ENCODE peak calls at places on chromosomes 4 and X, in nine cellular contexts. One of them, this sample, is unnamed.

GRCh38 chr4:180164799-180165198 is 2078.4 kb upstream of the TENM3 start:
- DNase-seq in adipocyte: peak; percentile 55
- DNase-seq in thoracic aorta: no peak
- DNase-seq in naive thymus-derived CD4-positive, alpha-beta T cell: no peak
- DNase-seq in cardiac muscle cell: no peak
- DNase-seq in left lung: no peak
- DNase-seq in pancreas: no peak
- DNase-seq in heart right ventricle: no peak
- DNase-seq in lower lobe of right lung: no peak
- DNase-seq in this sample: no peak

GRCh38 chr4:173538148-173538902 is 8.3 kb upstream of the HAND2 start:
- DNase-seq in adipocyte: peak; percentile 41
- DNase-seq in thoracic aorta: no peak
- DNase-seq in naive thymus-derived CD4-positive, alpha-beta T cell: no peak
- DNase-seq in cardiac muscle cell: peak; percentile 58
- DNase-seq in left lung: no peak
- DNase-seq in pancreas: no peak
- DNase-seq in heart right ventricle: peak; percentile 74
- DNase-seq in lower lobe of right lung: no peak
- DNase-seq in this sample: peak; percentile 66

GRCh38 chr4:86834901-86835300 is 14.3 kb downstream of the SLC10A6 start:
- DNase-seq in adipocyte: no peak
- DNase-seq in thoracic aorta: no peak
- DNase-seq in naive thymus-derived CD4-positive, alpha-beta T cell: no peak
- DNase-seq in cardiac muscle cell: no peak
- DNase-seq in left lung: no peak
- DNase-seq in pancreas: no peak
- DNase-seq in heart right ventricle: no peak
- DNase-seq in lower lobe of right lung: no peak
- DNase-seq in this sample: no peak

GRCh38 chr4:163920426-163920825 is 425.9 kb downstream of the TMA16 start:
- DNase-seq in adipocyte: no peak
- DNase-seq in thoracic aorta: no peak
- DNase-seq in naive thymus-derived CD4-positive, alpha-beta T cell: no peak
- DNase-seq in cardiac muscle cell: no peak
- DNase-seq in left lung: no peak
- DNase-seq in pancreas: no peak
- DNase-seq in heart right ventricle: no peak
- DNase-seq in lower lobe of right lung: no peak
- DNase-seq in this sample: no peak

GRCh38 chrX:154727418-154728323 is 23.2 kb downstream of the GAB3 start:
- DNase-seq in adipocyte: peak; percentile 58
- DNase-seq in thoracic aorta: no peak
- DNase-seq in naive thymus-derived CD4-positive, alpha-beta T cell: no peak
- DNase-seq in cardiac muscle cell: no peak
- DNase-seq in left lung: peak; percentile 51
- DNase-seq in pancreas: no peak
- DNase-seq in heart right ventricle: peak; percentile 49
- DNase-seq in lower lobe of right lung: peak; percentile 51
- DNase-seq in this sample: no peak

GRCh38 chr4:145565328-145565727 is 53.9 kb upstream of the MMAA start:
- DNase-seq in adipocyte: peak; percentile 57
- DNase-seq in thoracic aorta: no peak
- DNase-seq in naive thymus-derived CD4-positive, alpha-beta T cell: no peak
- DNase-seq in cardiac muscle cell: no peak
- DNase-seq in left lung: no peak
- DNase-seq in pancreas: no peak
- DNase-seq in heart right ventricle: no peak
- DNase-seq in lower lobe of right lung: no peak
- DNase-seq in this sample: no peak

GRCh38 chr4:100372432-100372831 is 145.4 kb downstream of the EMCN start:
- DNase-seq in adipocyte: no peak
- DNase-seq in thoracic aorta: no peak
- DNase-seq in naive thymus-derived CD4-positive, alpha-beta T cell: no peak
- DNase-seq in cardiac muscle cell: peak; percentile 33
- DNase-seq in left lung: no peak
- DNase-seq in pancreas: no peak
- DNase-seq in heart right ventricle: no peak
- DNase-seq in lower lobe of right lung: no peak
- DNase-seq in this sample: peak; percentile 28

GRCh38 chrX:45143455-45143854 is 57.2 kb downstream of the DIPK2B start:
- DNase-seq in adipocyte: no peak
- DNase-seq in thoracic aorta: no peak
- DNase-seq in naive thymus-derived CD4-positive, alpha-beta T cell: no peak
- DNase-seq in cardiac muscle cell: no peak
- DNase-seq in left lung: no peak
- DNase-seq in pancreas: no peak
- DNase-seq in heart right ventricle: no peak
- DNase-seq in lower lobe of right lung: no peak
- DNase-seq in this sample: no peak

GRCh38 chr4:14701896-14702295 is 300.4 kb upstream of the CPEB2 start:
- DNase-seq in adipocyte: peak; percentile 17
- DNase-seq in thoracic aorta: no peak
- DNase-seq in naive thymus-derived CD4-positive, alpha-beta T cell: no peak
- DNase-seq in cardiac muscle cell: no peak
- DNase-seq in left lung: no peak
- DNase-seq in pancreas: peak; percentile 59
- DNase-seq in heart right ventricle: no peak
- DNase-seq in lower lobe of right lung: no peak
- DNase-seq in this sample: no peak

GRCh38 chrX:68433155-68433980 is at the start of gene OPHN1:
- DNase-seq in adipocyte: peak; percentile 80
- DNase-seq in thoracic aorta: peak; percentile 4
- DNase-seq in naive thymus-derived CD4-positive, alpha-beta T cell: no peak
- DNase-seq in cardiac muscle cell: peak; percentile 67
- DNase-seq in left lung: peak; percentile 83
- DNase-seq in pancreas: peak; percentile 77
- DNase-seq in heart right ventricle: peak; percentile 78
- DNase-seq in lower lobe of right lung: peak; percentile 85
- DNase-seq in this sample: no peak
- H3K4me3 ChIP-seq in adipocyte: peak within 1 kb of the TSS; percentile 86
- H3K4me3 ChIP-seq in thoracic aorta: peak within 1 kb of the TSS; percentile 85
- H3K4me3 ChIP-seq in naive thymus-derived CD4-positive, alpha-beta T cell: peak within 1 kb of the TSS; percentile 27
- H3K4me3 ChIP-seq in cardiac muscle cell: peak within 1 kb of the TSS; percentile 44
- H3K4me3 ChIP-seq in left lung: peak within 1 kb of the TSS; percentile 48
- H3K4me3 ChIP-seq in pancreas: peak within 1 kb of the TSS; percentile 19
- H3K4me3 ChIP-seq in heart right ventricle: peak within 1 kb of the TSS; percentile 52
- H3K4me3 ChIP-seq in lower lobe of right lung: peak within 1 kb of the TSS; percentile 72
- H3K4me3 ChIP-seq in this sample: no peak within 1 kb of the TSS

GRCh38 chr4:7806724-7807123 is 132.9 kb downstream of the AFAP1 start:
- DNase-seq in adipocyte: no peak
- DNase-seq in thoracic aorta: no peak
- DNase-seq in naive thymus-derived CD4-positive, alpha-beta T cell: no peak
- DNase-seq in cardiac muscle cell: no peak
- DNase-seq in left lung: no peak
- DNase-seq in pancreas: no peak
- DNase-seq in heart right ventricle: no peak
- DNase-seq in lower lobe of right lung: no peak
- DNase-seq in this sample: no peak

GRCh38 chr4:7806080-7806630 is 133.5 kb downstream of the AFAP1 start:
- DNase-seq in adipocyte: no peak
- DNase-seq in thoracic aorta: no peak
- DNase-seq in naive thymus-derived CD4-positive, alpha-beta T cell: no peak
- DNase-seq in cardiac muscle cell: peak; percentile 58
- DNase-seq in left lung: peak; percentile 75
- DNase-seq in pancreas: no peak
- DNase-seq in heart right ventricle: peak; percentile 82
- DNase-seq in lower lobe of right lung: no peak
- DNase-seq in this sample: no peak

GRCh38 chr4:7808752-7809151 is 130.9 kb downstream of the AFAP1 start:
- DNase-seq in adipocyte: peak; percentile 47
- DNase-seq in thoracic aorta: no peak
- DNase-seq in naive thymus-derived CD4-positive, alpha-beta T cell: no peak
- DNase-seq in cardiac muscle cell: no peak
- DNase-seq in left lung: no peak
- DNase-seq in pancreas: no peak
- DNase-seq in heart right ventricle: no peak
- DNase-seq in lower lobe of right lung: no peak
- DNase-seq in this sample: no peak

GRCh38 chr4:7807351-7807921 is 132.2 kb downstream of the AFAP1 start:
- DNase-seq in adipocyte: no peak
- DNase-seq in thoracic aorta: no peak
- DNase-seq in naive thymus-derived CD4-positive, alpha-beta T cell: no peak
- DNase-seq in cardiac muscle cell: no peak
- DNase-seq in left lung: no peak
- DNase-seq in pancreas: no peak
- DNase-seq in heart right ventricle: no peak
- DNase-seq in lower lobe of right lung: no peak
- DNase-seq in this sample: no peak

DNA sequence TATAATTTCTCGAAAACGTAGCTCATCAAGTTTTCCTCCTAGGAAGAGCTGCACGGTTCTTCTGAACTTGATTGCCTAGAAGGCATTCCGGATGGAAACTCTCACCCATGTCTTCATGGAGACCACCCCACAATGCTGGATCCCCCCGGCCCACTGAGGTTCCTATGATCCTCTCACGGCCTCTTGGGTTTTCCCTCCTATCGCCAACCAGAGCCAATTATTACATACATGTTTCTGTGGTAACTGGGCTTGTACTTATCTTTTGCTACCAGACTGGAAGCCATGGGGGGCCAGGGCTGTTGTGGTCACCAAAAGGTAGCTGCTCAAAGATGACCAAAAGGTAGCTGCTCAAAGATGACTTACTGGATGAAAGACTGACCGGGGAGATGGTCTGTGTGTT is 131.5 kb downstream of the AFAP1 start:
- DNase-seq in adipocyte: no peak
- DNase-seq in thoracic aorta: no peak
- DNase-seq in naive thymus-derived CD4-positive, alpha-beta T cell: no peak
- DNase-seq in cardiac muscle cell: no peak
- DNase-seq in left lung: no peak
- DNase-seq in pancreas: no peak
- DNase-seq in heart right ventricle: no peak
- DNase-seq in lower lobe of right lung: no peak
- DNase-seq in this sample: no peak
- H3K4me1 ChIP-seq in adipocyte: peaks cover 68% of the 10 kb centered on the region
- H3K4me1 ChIP-seq in thoracic aorta: peaks cover 21% of the 10 kb centered on the region
- H3K4me1 ChIP-seq in naive thymus-derived CD4-positive, alpha-beta T cell: no peaks in the 10 kb centered on the region
- H3K4me1 ChIP-seq in cardiac muscle cell: peaks cover 24% of the 10 kb centered on the region
- H3K4me1 ChIP-seq in left lung: peaks cover 32% of the 10 kb centered on the region
- H3K4me1 ChIP-seq in pancreas: peaks cover 23% of the 10 kb centered on the region
- H3K4me1 ChIP-seq in heart right ventricle: peaks cover 55% of the 10 kb centered on the region
- H3K4me1 ChIP-seq in lower lobe of right lung: peaks cover 63% of the 10 kb centered on the region
- H3K4me1 ChIP-seq in this sample: no peaks in the 10 kb centered on the region

GRCh38 chrX:114051667-114052315 is 532.1 kb upstream of the HTR2C start:
- DNase-seq in adipocyte: no peak
- DNase-seq in thoracic aorta: no peak
- DNase-seq in naive thymus-derived CD4-positive, alpha-beta T cell: no peak
- DNase-seq in cardiac muscle cell: no peak
- DNase-seq in left lung: no peak
- DNase-seq in pancreas: no peak
- DNase-seq in heart right ventricle: no peak
- DNase-seq in lower lobe of right lung: no peak
- DNase-seq in this sample: no peak

GRCh38 chrX:114049063-114049462 is 534.8 kb upstream of the HTR2C start:
- DNase-seq in adipocyte: no peak
- DNase-seq in thoracic aorta: no peak
- DNase-seq in naive thymus-derived CD4-positive, alpha-beta T cell: no peak
- DNase-seq in cardiac muscle cell: no peak
- DNase-seq in left lung: no peak
- DNase-seq in pancreas: no peak
- DNase-seq in heart right ventricle: no peak
- DNase-seq in lower lobe of right lung: no peak
- DNase-seq in this sample: no peak

GRCh38 chrX:114050075-114050796 is 533.6 kb upstream of the HTR2C start:
- DNase-seq in adipocyte: no peak
- DNase-seq in thoracic aorta: no peak
- DNase-seq in naive thymus-derived CD4-positive, alpha-beta T cell: no peak
- DNase-seq in cardiac muscle cell: no peak
- DNase-seq in left lung: no peak
- DNase-seq in pancreas: no peak
- DNase-seq in heart right ventricle: no peak
- DNase-seq in lower lobe of right lung: no peak
- DNase-seq in this sample: no peak

GRCh38 chrX:114046695-114047279 is 537.1 kb upstream of the HTR2C start:
- DNase-seq in adipocyte: no peak
- DNase-seq in thoracic aorta: no peak
- DNase-seq in naive thymus-derived CD4-positive, alpha-beta T cell: no peak
- DNase-seq in cardiac muscle cell: no peak
- DNase-seq in left lung: no peak
- DNase-seq in pancreas: no peak
- DNase-seq in heart right ventricle: no peak
- DNase-seq in lower lobe of right lung: no peak
- DNase-seq in this sample: no peak

DNA sequence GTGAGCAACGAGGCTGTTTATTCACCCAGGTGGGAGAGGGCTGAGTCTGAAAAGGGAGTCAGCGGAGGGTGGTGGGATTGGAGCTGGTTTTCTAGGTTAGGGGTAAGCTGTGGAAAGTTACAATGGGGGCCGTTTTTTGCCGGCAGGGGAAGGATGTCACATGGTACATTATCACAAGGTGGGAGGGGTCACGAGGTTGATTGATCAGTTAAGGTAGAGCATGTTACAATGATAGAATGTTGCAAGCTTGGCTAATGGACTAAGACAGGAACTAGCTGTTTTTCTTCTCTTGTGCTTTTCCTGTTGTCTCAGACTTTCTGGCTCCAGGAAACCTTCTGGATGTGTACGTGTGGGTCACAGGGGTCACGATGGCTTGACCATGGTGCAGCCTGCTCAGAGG is 536.3 kb upstream of the HTR2C start:
- DNase-seq in adipocyte: no peak
- DNase-seq in thoracic aorta: no peak
- DNase-seq in naive thymus-derived CD4-positive, alpha-beta T cell: no peak
- DNase-seq in cardiac muscle cell: no peak
- DNase-seq in left lung: no peak
- DNase-seq in pancreas: no peak
- DNase-seq in heart right ventricle: no peak
- DNase-seq in lower lobe of right lung: no peak
- DNase-seq in this sample: no peak
- H3K4me3 ChIP-seq in adipocyte: no peak overlapping the region
- H3K4me3 ChIP-seq in thoracic aorta: no peak overlapping the region
- H3K4me3 ChIP-seq in naive thymus-derived CD4-positive, alpha-beta T cell: no peak overlapping the region
- H3K4me3 ChIP-seq in cardiac muscle cell: no peak overlapping the region
- H3K4me3 ChIP-seq in left lung: no peak overlapping the region
- H3K4me3 ChIP-seq in pancreas: no peak overlapping the region
- H3K4me3 ChIP-seq in heart right ventricle: no peak overlapping the region
- H3K4me3 ChIP-seq in lower lobe of right lung: no peak overlapping the region
- H3K4me3 ChIP-seq in this sample: no peak overlapping the region

DNA sequence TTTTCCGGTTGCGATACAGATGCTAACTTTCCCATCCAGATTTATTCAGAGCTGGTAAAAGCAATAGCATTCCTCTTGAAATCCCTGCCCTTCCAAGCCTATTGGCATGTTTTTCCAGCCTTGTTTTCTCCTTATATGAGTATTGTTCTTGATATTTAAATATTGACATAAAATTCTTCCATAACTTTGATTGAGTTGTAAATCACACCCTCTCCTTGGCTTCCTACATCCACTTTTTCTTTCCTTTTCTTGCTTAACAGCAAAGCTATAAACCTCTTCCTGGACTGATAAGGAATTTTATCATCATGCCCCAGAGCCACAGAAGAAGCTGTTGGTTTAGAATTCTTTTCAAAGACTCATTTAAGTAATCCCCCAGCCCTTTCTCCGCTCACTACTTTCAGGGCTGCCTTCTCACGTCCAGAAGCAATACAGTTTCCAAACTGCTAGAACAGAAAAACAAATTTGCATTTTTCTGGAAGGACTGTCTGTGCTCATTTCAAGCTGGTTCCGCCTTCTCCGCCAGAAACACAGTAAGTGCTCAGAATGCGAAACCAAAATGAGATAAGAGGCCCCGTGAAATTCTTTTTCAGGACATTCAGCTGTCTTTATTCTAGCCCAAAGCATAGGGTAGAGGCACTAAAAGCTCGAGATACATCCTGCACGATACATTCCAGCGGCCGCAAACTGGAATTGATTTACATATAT is 922 bp downstream of the MID1 start:
- DNase-seq in adipocyte: peak; percentile 48
- DNase-seq in thoracic aorta: no peak
- DNase-seq in naive thymus-derived CD4-positive, alpha-beta T cell: no peak
- DNase-seq in cardiac muscle cell: peak; percentile 5
- DNase-seq in left lung: no peak
- DNase-seq in pancreas: no peak
- DNase-seq in heart right ventricle: no peak
- DNase-seq in lower lobe of right lung: no peak
- DNase-seq in this sample: no peak
- H3K4me1 ChIP-seq in adipocyte: peaks cover 18% of the 10 kb centered on the region
- H3K4me1 ChIP-seq in thoracic aorta: no peaks in the 10 kb centered on the region
- H3K4me1 ChIP-seq in naive thymus-derived CD4-positive, alpha-beta T cell: no peaks in the 10 kb centered on the region
- H3K4me1 ChIP-seq in cardiac muscle cell: no peaks in the 10 kb centered on the region
- H3K4me1 ChIP-seq in left lung: no peaks in the 10 kb centered on the region
- H3K4me1 ChIP-seq in pancreas: peaks cover 9% of the 10 kb centered on the region
- H3K4me1 ChIP-seq in heart right ventricle: no peaks in the 10 kb centered on the region
- H3K4me1 ChIP-seq in lower lobe of right lung: peaks cover 4% of the 10 kb centered on the region
- H3K4me1 ChIP-seq in this sample: no peaks in the 10 kb centered on the region

This sample was measured in BE2C.